ENCODE peak calls at places on chromosomes 6 and 20, in nine cellular contexts. X is A549, F is heart right ventricle, L is natural killer cell, K is endodermal cell, H is HFF-Myc, W is AG09309, E is PC-9, S is thoracic aorta. Q is an unnamed sample.
A peak's percentile ranks its signal among the peaks of the same experiment; 100 is the strongest.

GRCh38 chr6:52416629-52417151 is 3.5 kb upstream of the EFHC1 start:
- DNase-seq in F (no peak), L (no peak), S (no peak), X (peak; percentile 40), E (peak; percentile 67), K (peak; percentile 76), H (peak; percentile 50), W (peak; percentile 51), Q (no peak)

GRCh38 chr6:116450769-116451740 is 10.1 kb upstream of the CALHM6 start:
- DNase-seq in X (no peak), F (no peak), S (no peak), W (no peak), K (no peak), H (no peak), L (no peak), E (no peak), Q (no peak)

GRCh38 chr20:62461834-62462233 is 14.0 kb downstream of the GATA5 start:
- DNase-seq in K (no peak), E (no peak), H (no peak), S (no peak), W (no peak), F (no peak), X (no peak), L (no peak), Q (no peak)

GRCh38 chr6:127716425-127716930 is 139.5 kb downstream of the C6orf58 start:
- DNase-seq in E (no peak), F (no peak), S (no peak), L (no peak), H (no peak), W (no peak), X (no peak), K (no peak), Q (no peak)

GRCh38 chr6:44051516-44051915 is 75.7 kb downstream of the MRPL14 start:
- DNase-seq in H (no peak), K (no peak), X (no peak), F (no peak), L (no peak), W (no peak), E (peak; percentile 81), S (no peak), Q (no peak)

GRCh38 chr6:134766497-134766896 is 183.4 kb downstream of the ALDH8A1 start:
- DNase-seq in W (no peak), S (no peak), K (no peak), E (no peak), H (no peak), L (no peak), F (no peak), X (no peak), Q (no peak)

GRCh38 chr6:27605401-27606342 is 132.8 kb upstream of the ZNF184 start:
- DNase-seq in X (no peak), F (no peak), S (no peak), E (peak; percentile 77), K (peak; percentile 97), W (no peak), L (no peak), H (peak; percentile 82), Q (no peak)

GRCh38 chr6:137202078-137202477 is 17.1 kb downstream of the IFNGR1 start:
- DNase-seq in F (no peak), H (no peak), E (no peak), K (no peak), S (no peak), L (no peak), X (no peak), W (no peak), Q (no peak)

GRCh38 chr6:44245912-44246662 is 814 bp upstream of the HSP90AB1 start:
- DNase-seq in S (no peak), H (no peak), F (peak; percentile 93), E (peak; percentile 64), K (peak; percentile 100), L (peak; percentile 80), W (no peak), X (peak; percentile 71), Q (peak; percentile 91)

GRCh38 chr6:80143312-80143960 is 37.0 kb downstream of the BCKDHB start:
- DNase-seq in L (no peak), E (peak; percentile 82), F (peak; percentile 17), K (no peak), S (peak; percentile 83), H (peak; percentile 79), W (peak; percentile 68), X (no peak), Q (no peak)

GRCh38 chr6:136123464-136123863 is 126.6 kb downstream of the MTFR2 start:
- DNase-seq in L (no peak), K (no peak), F (no peak), W (no peak), H (no peak), E (peak; percentile 87), X (no peak), S (no peak), Q (no peak)

GRCh38 chr20:24878657-24879056 is 70.4 kb upstream of the CST7 start:
- DNase-seq in S (no peak), L (no peak), X (no peak), W (no peak), K (no peak), H (no peak), F (no peak), E (no peak), Q (no peak)

GRCh38 chr20:24879875-24880274 is 69.2 kb upstream of the CST7 start:
- DNase-seq in W (no peak), K (no peak), F (no peak), E (no peak), H (no peak), X (no peak), S (no peak), L (no peak), Q (no peak)

GRCh38 chr20:24875078-24875477 is 74.0 kb upstream of the CST7 start:
- DNase-seq in K (no peak), W (no peak), X (no peak), L (no peak), F (no peak), E (no peak), H (no peak), S (no peak), Q (no peak)

GRCh38 chr20:24873015-24873620 is 76.0 kb upstream of the CST7 start:
- DNase-seq in H (no peak), S (no peak), W (no peak), L (no peak), K (no peak), E (no peak), X (no peak), F (no peak), Q (no peak)

GRCh38 chr20:24877652-24878051 is 71.4 kb upstream of the CST7 start:
- DNase-seq in S (no peak), L (no peak), K (no peak), F (no peak), H (no peak), W (no peak), E (no peak), X (no peak), Q (no peak)
- TF ChIP-seq CTCF in S (no peak), L (no peak), K (no peak), F (no peak), H (no peak), W (no peak), E (no peak), X (no peak), Q (no peak)

GRCh38 chr6:28988536-28989415 is 16.3 kb downstream of the ZNF311 start:
- DNase-seq in E (peak; percentile 76), F (peak; percentile 47), H (no peak), S (no peak), L (peak; percentile 55), W (no peak), X (peak; percentile 16), K (peak; percentile 98), Q (peak; percentile 82)
- TF ChIP-seq CTCF in E (peak; percentile 71), F (no peak), H (peak; percentile 58), S (no peak), L (peak; percentile 26), W (peak; percentile 30), X (no peak), K (peak; percentile 88), Q (peak; percentile 79)

GRCh38 chr20:10357061-10357708 is 76.8 kb downstream of the MKKS start:
- DNase-seq in L (no peak), S (no peak), E (no peak), H (no peak), F (no peak), W (no peak), K (no peak), X (no peak), Q (no peak)

GRCh38 chr20:10359621-10360040 is 74.4 kb downstream of the MKKS start:
- DNase-seq in F (no peak), E (no peak), X (no peak), L (no peak), S (no peak), W (no peak), K (no peak), H (no peak), Q (no peak)

GRCh38 chr20:10356628-10357027 is 77.4 kb downstream of the MKKS start:
- DNase-seq in K (no peak), X (no peak), W (no peak), H (no peak), S (no peak), L (no peak), F (no peak), E (no peak), Q (no peak)

GRCh38 chr20:10360878-10361277 is 73.1 kb downstream of the MKKS start:
- DNase-seq in L (no peak), S (no peak), X (no peak), W (no peak), K (no peak), E (no peak), H (no peak), F (no peak), Q (no peak)

GRCh38 chr20:10357974-10358373 is 76.0 kb downstream of the MKKS start:
- DNase-seq in W (no peak), L (no peak), K (no peak), F (no peak), E (no peak), H (no peak), S (no peak), X (no peak), Q (no peak)
- TF ChIP-seq CTCF in W (peak; percentile 49), L (peak; percentile 75), K (peak; percentile 78), F (no peak), E (peak; percentile 63), H (peak; percentile 23), S (no peak), X (peak; percentile 22), Q (peak; percentile 64)

GRCh38 chr6:170306324-170307079 is at the start of gene FAM120B:
- DNase-seq in L (peak; percentile 95), X (peak; percentile 81), W (peak; percentile 71), K (peak; percentile 93), H (peak; percentile 57), S (peak; percentile 87), F (peak; percentile 98), E (peak; percentile 77), Q (peak; percentile 97)

GRCh38 chr6:170308761-170309160 is 2.2 kb downstream of the FAM120B start:
- DNase-seq in K (no peak), E (no peak), X (no peak), L (no peak), F (no peak), S (no peak), W (no peak), H (no peak), Q (no peak)

GRCh38 chr6:170305772-170306323 is 710 bp upstream of the FAM120B start:
- DNase-seq in K (no peak), L (no peak), E (no peak), H (no peak), S (no peak), F (no peak), X (no peak), W (no peak), Q (no peak)

GRCh38 chr6:170311696-170312095 is 5.1 kb downstream of the FAM120B start:
- DNase-seq in X (no peak), K (no peak), H (no peak), W (no peak), E (no peak), S (no peak), L (no peak), F (no peak), Q (no peak)

GRCh38 chr6:170307080-170307545 is 555 bp downstream of the FAM120B start:
- DNase-seq in H (no peak), L (no peak), S (no peak), X (no peak), E (no peak), F (no peak), W (no peak), K (no peak), Q (peak; percentile 54)
- TF ChIP-seq CTCF in H (no peak), L (no peak), S (no peak), X (no peak), E (no peak), F (no peak), W (no peak), K (no peak), Q (no peak)